ENCODE peak calls at places on chromosomes 7 and 10, in eight cellular contexts. N is nucleus accumbens; C is suprapubic skin; Y is HT1080; S is activated T-helper 1 cell treated with anti-CD3 and anti-CD28 coated beads, Interleukin-12 subunit alpha, Interleukin-12 subunit beta, Interleukin-2, Interleukin-4 antibody, amounts not matched to agents 30 ng/mL and 10 ng/mL and 1 ng/mL, durations not matched to agents 14 hours and 24 hours and 36 hours; G is NCI-H146; P is globus pallidus; U is SW480. V is an unnamed sample.

GRCh38 chr7:51123322-51124021 is 193.1 kb downstream of the COBL start:
- DNase-seq in N (peak), C (peak), Y (peak), S (peak), G (no peak), P (peak), U (peak), V (peak)

GRCh38 chr10:88896336-88897018 is 16.4 kb downstream of the STAMBPL1 start:
- DNase-seq in N (no peak), C (no peak), Y (no peak), S (no peak), G (peak), P (no peak), U (peak), V (no peak)

GRCh38 chr7:12705878-12706277 is 18.4 kb downstream of the ARL4A start:
- DNase-seq in N (no peak), C (no peak), Y (no peak), S (no peak), G (no peak), P (no peak), U (no peak), V (no peak)

GRCh38 chr7:131276736-131277135 is 50.9 kb upstream of the MKLN1 start:
- DNase-seq in N (no peak), C (no peak), Y (no peak), S (no peak), G (no peak), P (no peak), U (no peak), V (no peak)

GRCh38 chr10:99555371-99556224 is 22.9 kb downstream of the NKX2-3 start:
- DNase-seq in N (no peak), C (no peak), Y (no peak), S (no peak), G (no peak), P (no peak), U (peak), V (no peak)

GRCh38 chr7:7681191-7681935 is 37.0 kb downstream of the RPA3 start:
- DNase-seq in N (no peak), C (no peak), Y (peak), S (peak), G (peak), P (peak), U (peak), V (no peak)

GRCh38 chr7:19749658-19750057 is 23.8 kb downstream of the TMEM196 start:
- DNase-seq in N (no peak), C (no peak), Y (no peak), S (no peak), G (no peak), P (no peak), U (no peak), V (no peak)

GRCh38 chr7:7428806-7429205 is 106.9 kb downstream of the COL28A1 start:
- DNase-seq in N (no peak), C (no peak), Y (peak), S (no peak), G (no peak), P (no peak), U (no peak), V (no peak)

GRCh38 chr10:107847620-107848019 is 683.1 kb upstream of the SORCS1 start:
- DNase-seq in N (no peak), C (no peak), Y (no peak), S (no peak), G (no peak), P (no peak), U (no peak), V (no peak)

GRCh38 chr10:93894516-93895378 is 969 bp downstream of the SLC35G1 start:
- DNase-seq in N (no peak), C (no peak), Y (peak), S (no peak), G (peak), P (peak), U (no peak), V (no peak)

GRCh38 chr7:28990200-28990960 is 32.2 kb upstream of the TRIL start:
- DNase-seq in N (no peak), C (no peak), Y (no peak), S (no peak), G (peak), P (no peak), U (no peak), V (no peak)

GRCh38 chr10:15305161-15305560 is 65.9 kb downstream of the FAM171A1 start:
- DNase-seq in N (no peak), C (no peak), Y (no peak), S (no peak), G (no peak), P (no peak), U (no peak), V (no peak)

GRCh38 chr10:104589871-104590270 is 51.2 kb upstream of the SORCS3 start:
- DNase-seq in N (no peak), C (no peak), Y (peak), S (no peak), G (no peak), P (no peak), U (peak), V (no peak)

GRCh38 chr7:69464035-69464434 is 134.2 kb upstream of the AUTS2 start:
- DNase-seq in N (no peak), C (no peak), Y (no peak), S (no peak), G (no peak), P (no peak), U (no peak), V (no peak)

GRCh38 chr7:30226593-30227268 is 57.7 kb upstream of the ZNRF2 start:
- DNase-seq in N (no peak), C (no peak), Y (peak), S (no peak), G (peak), P (no peak), U (peak), V (no peak)

GRCh38 chr7:152312316-152312715 is 123.5 kb downstream of the KMT2C start:
- DNase-seq in N (no peak), C (no peak), Y (no peak), S (no peak), G (no peak), P (no peak), U (no peak), V (no peak)

GRCh38 chr10:84227810-84228209 is 2.5 kb upstream of the LRIT2 start:
- DNase-seq in N (no peak), C (no peak), Y (no peak), S (no peak), G (no peak), P (no peak), U (no peak), V (no peak)

GRCh38 chr7:155208681-155209477 is 88.8 kb upstream of the INSIG1 start:
- DNase-seq in N (no peak), C (no peak), Y (peak), S (no peak), G (no peak), P (no peak), U (no peak), V (no peak)

GRCh38 chr7:128831178-128831993 is 1.2 kb downstream of the FLNC start:
- DNase-seq in N (no peak), C (peak), Y (peak), S (no peak), G (no peak), P (peak), U (no peak), V (no peak)

GRCh38 chr7:108488902-108489538 is 32.8 kb upstream of the NRCAM start:
- DNase-seq in N (no peak), C (no peak), Y (no peak), S (no peak), G (no peak), P (no peak), U (no peak), V (no peak)

GRCh38 chr10:34809796-34810195 is 5.3 kb downstream of the PARD3 start:
- DNase-seq in N (no peak), C (no peak), Y (no peak), S (no peak), G (no peak), P (no peak), U (no peak), V (no peak)

GRCh38 chr7:23888958-23889357 is 178.9 kb downstream of the STK31 start:
- DNase-seq in N (no peak), C (no peak), Y (no peak), S (no peak), G (no peak), P (no peak), U (no peak), V (no peak)

GRCh38 chr10:18020523-18020922 is 68.8 kb downstream of the SLC39A12 start:
- DNase-seq in N (no peak), C (no peak), Y (no peak), S (no peak), G (no peak), P (no peak), U (no peak), V (no peak)

GRCh38 chr7:5382281-5383041 is 41.2 kb downstream of the TNRC18 start:
- DNase-seq in N (no peak), C (no peak), Y (no peak), S (no peak), G (peak), P (no peak), U (no peak), V (no peak)

GRCh38 chr7:116305485-116306408 is 95.4 kb downstream of the TES start:
- DNase-seq in N (no peak), C (no peak), Y (no peak), S (no peak), G (no peak), P (no peak), U (peak), V (no peak)

GRCh38 chr7:29987083-29987482 is 2.5 kb downstream of the SCRN1 start:
- DNase-seq in N (no peak), C (no peak), Y (peak), S (no peak), G (no peak), P (no peak), U (peak), V (no peak)

GRCh38 chr10:69766161-69766910 is 35.4 kb upstream of the COL13A1 start:
- DNase-seq in N (no peak), C (no peak), Y (no peak), S (no peak), G (no peak), P (no peak), U (no peak), V (no peak)

GRCh38 chr10:24209421-24209770 is 458 bp downstream of the KIAA1217 start:
- DNase-seq in N (no peak), C (no peak), Y (peak), S (peak), G (no peak), P (no peak), U (no peak), V (no peak)